ENCODE peak calls at places on chromosome 11, in ten cellular contexts. One of them, this sample, is unnamed.
A peak's percentile ranks its signal among the peaks of the same experiment; 100 is the strongest.

GRCh38 chr11:34481307-34481706 is 32.3 kb downstream of the ELF5 start:
- DNase-seq in uterus: no peak
- DNase-seq in fibroblast of lung: no peak
- DNase-seq in pancreas: no peak
- DNase-seq in HepG2: no peak
- DNase-seq in right lobe of liver: no peak
- DNase-seq in upper lobe of right lung: no peak
- DNase-seq in H9: no peak
- DNase-seq in PC-3: peak; percentile 22
- DNase-seq in psoas muscle: no peak
- DNase-seq in this sample: no peak

GRCh38 chr11:6576471-6577373 is 26.7 kb downstream of the RRP8 start:
- DNase-seq in uterus: peak; percentile 48
- DNase-seq in fibroblast of lung: peak; percentile 86
- DNase-seq in pancreas: no peak
- DNase-seq in HepG2: no peak
- DNase-seq in right lobe of liver: no peak
- DNase-seq in upper lobe of right lung: no peak
- DNase-seq in H9: no peak
- DNase-seq in PC-3: no peak
- DNase-seq in psoas muscle: no peak
- DNase-seq in this sample: no peak

GRCh38 chr11:95230054-95231034 is 658 bp downstream of the SESN3 start:
- DNase-seq in uterus: peak; percentile 28
- DNase-seq in fibroblast of lung: peak; percentile 15
- DNase-seq in pancreas: peak; percentile 19
- DNase-seq in HepG2: no peak
- DNase-seq in right lobe of liver: peak; percentile 72
- DNase-seq in upper lobe of right lung: no peak
- DNase-seq in H9: peak; percentile 32
- DNase-seq in PC-3: no peak
- DNase-seq in psoas muscle: peak; percentile 17
- DNase-seq in this sample: no peak

GRCh38 chr11:77144854-77145428 is 16.9 kb downstream of the MYO7A start:
- DNase-seq in uterus: no peak
- DNase-seq in fibroblast of lung: no peak
- DNase-seq in pancreas: no peak
- DNase-seq in HepG2: peak; percentile 77
- DNase-seq in right lobe of liver: peak; percentile 91
- DNase-seq in upper lobe of right lung: no peak
- DNase-seq in H9: no peak
- DNase-seq in PC-3: no peak
- DNase-seq in psoas muscle: no peak
- DNase-seq in this sample: no peak

GRCh38 chr11:100574894-100575769 is 112.0 kb upstream of the ARHGAP42 start:
- DNase-seq in uterus: no peak
- DNase-seq in fibroblast of lung: peak; percentile 71
- DNase-seq in pancreas: no peak
- DNase-seq in HepG2: peak; percentile 6
- DNase-seq in right lobe of liver: no peak
- DNase-seq in upper lobe of right lung: no peak
- DNase-seq in H9: no peak
- DNase-seq in PC-3: peak; percentile 80
- DNase-seq in psoas muscle: no peak
- DNase-seq in this sample: peak; percentile 31

GRCh38 chr11:64224891-64225607 is 937 bp downstream of the TRPT1 start:
- DNase-seq in uterus: no peak
- DNase-seq in fibroblast of lung: no peak
- DNase-seq in pancreas: no peak
- DNase-seq in HepG2: no peak
- DNase-seq in right lobe of liver: peak; percentile 54
- DNase-seq in upper lobe of right lung: peak; percentile 69
- DNase-seq in H9: no peak
- DNase-seq in PC-3: no peak
- DNase-seq in psoas muscle: no peak
- DNase-seq in this sample: no peak

GRCh38 chr11:72585762-72586590 is 88.2 kb downstream of the PDE2A start:
- DNase-seq in uterus: peak; percentile 70
- DNase-seq in fibroblast of lung: peak; percentile 60
- DNase-seq in pancreas: peak; percentile 64
- DNase-seq in HepG2: peak; percentile 44
- DNase-seq in right lobe of liver: peak; percentile 60
- DNase-seq in upper lobe of right lung: no peak
- DNase-seq in H9: peak; percentile 85
- DNase-seq in PC-3: peak; percentile 91
- DNase-seq in psoas muscle: no peak
- DNase-seq in this sample: peak; percentile 17

GRCh38 chr11:117883063-117883462 is 6.6 kb upstream of the FXYD6 start:
- DNase-seq in uterus: no peak
- DNase-seq in fibroblast of lung: no peak
- DNase-seq in pancreas: no peak
- DNase-seq in HepG2: no peak
- DNase-seq in right lobe of liver: no peak
- DNase-seq in upper lobe of right lung: no peak
- DNase-seq in H9: no peak
- DNase-seq in PC-3: no peak
- DNase-seq in psoas muscle: no peak
- DNase-seq in this sample: no peak

GRCh38 chr11:3163241-3163981 is 1.7 kb downstream of the OSBPL5 start:
- DNase-seq in uterus: no peak
- DNase-seq in fibroblast of lung: no peak
- DNase-seq in pancreas: peak; percentile 16
- DNase-seq in HepG2: no peak
- DNase-seq in right lobe of liver: peak; percentile 29
- DNase-seq in upper lobe of right lung: peak; percentile 55
- DNase-seq in H9: no peak
- DNase-seq in PC-3: no peak
- DNase-seq in psoas muscle: peak; percentile 17
- DNase-seq in this sample: no peak

GRCh38 chr11:35362571-35362980 is 56.8 kb downstream of the SLC1A2 start:
- DNase-seq in uterus: no peak
- DNase-seq in fibroblast of lung: no peak
- DNase-seq in pancreas: no peak
- DNase-seq in HepG2: no peak
- DNase-seq in right lobe of liver: no peak
- DNase-seq in upper lobe of right lung: no peak
- DNase-seq in H9: no peak
- DNase-seq in PC-3: peak; percentile 61
- DNase-seq in psoas muscle: no peak
- DNase-seq in this sample: no peak

DNA sequence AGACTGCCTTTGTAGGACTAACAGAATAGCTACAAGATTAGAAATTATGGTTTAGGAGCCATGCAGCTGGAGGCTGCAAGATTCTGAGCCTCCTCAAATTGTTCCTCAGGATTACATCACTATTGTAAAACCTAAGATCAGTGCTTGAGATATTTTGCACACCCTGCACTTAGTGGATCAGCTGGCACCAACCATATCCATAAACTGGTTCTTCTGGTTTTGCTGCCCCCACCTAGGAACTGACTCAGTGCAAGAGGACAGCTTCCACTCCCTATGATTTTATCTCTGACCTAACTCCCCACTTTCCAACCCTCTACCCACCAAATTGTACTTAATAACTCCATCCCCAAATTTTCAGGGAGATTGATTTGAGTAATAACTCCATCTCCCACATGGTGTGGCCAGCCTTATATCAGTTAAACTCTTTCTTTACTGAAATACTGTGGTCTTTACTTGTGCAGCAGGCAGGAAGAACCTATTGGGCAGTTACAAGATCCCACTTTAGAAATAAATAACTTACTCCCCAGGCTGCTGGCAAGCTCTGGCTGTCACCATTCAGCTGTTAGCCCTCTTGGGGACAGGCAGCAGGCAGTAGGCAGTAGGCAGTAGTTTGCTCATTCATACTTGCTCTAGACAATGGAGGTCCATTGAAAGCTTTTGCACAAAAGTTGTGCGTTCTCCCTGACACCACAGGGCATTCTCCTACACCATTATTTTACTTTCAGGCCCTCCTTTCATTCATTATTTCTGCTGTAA is 119.0 kb downstream of the SLC17A6 start:
- DNase-seq in uterus: no peak
- DNase-seq in fibroblast of lung: no peak
- DNase-seq in pancreas: peak; percentile 11
- DNase-seq in HepG2: no peak
- DNase-seq in right lobe of liver: no peak
- DNase-seq in upper lobe of right lung: no peak
- DNase-seq in H9: no peak
- DNase-seq in PC-3: peak; percentile 88
- DNase-seq in psoas muscle: no peak
- DNase-seq in this sample: no peak
- H3K27ac ChIP-seq in uterus: no peak overlapping the region
- H3K27ac ChIP-seq in fibroblast of lung: no peak overlapping the region
- H3K27ac ChIP-seq in pancreas: no peak overlapping the region
- H3K27ac ChIP-seq in HepG2: no peak overlapping the region
- H3K27ac ChIP-seq in right lobe of liver: no peak overlapping the region
- H3K27ac ChIP-seq in upper lobe of right lung: no peak overlapping the region
- H3K27ac ChIP-seq in H9: no peak overlapping the region
- H3K27ac ChIP-seq in PC-3: peak overlapping the region; percentile 88
- H3K27ac ChIP-seq in psoas muscle: no peak overlapping the region
- H3K27ac ChIP-seq in this sample: no peak overlapping the region

GRCh38 chr11:67024410-67024809 is 1.5 kb downstream of the SYT12 start:
- DNase-seq in uterus: no peak
- DNase-seq in fibroblast of lung: no peak
- DNase-seq in pancreas: no peak
- DNase-seq in HepG2: no peak
- DNase-seq in right lobe of liver: no peak
- DNase-seq in upper lobe of right lung: no peak
- DNase-seq in H9: no peak
- DNase-seq in PC-3: peak; percentile 66
- DNase-seq in psoas muscle: no peak
- DNase-seq in this sample: peak; percentile 57

GRCh38 chr11:67022341-67022933 is 497 bp upstream of the SYT12 start:
- DNase-seq in uterus: no peak
- DNase-seq in fibroblast of lung: peak; percentile 8
- DNase-seq in pancreas: peak; percentile 64
- DNase-seq in HepG2: no peak
- DNase-seq in right lobe of liver: no peak
- DNase-seq in upper lobe of right lung: no peak
- DNase-seq in H9: no peak
- DNase-seq in PC-3: peak; percentile 96
- DNase-seq in psoas muscle: peak; percentile 44
- DNase-seq in this sample: peak; percentile 83

GRCh38 chr11:67022961-67023956 is at the start of gene SYT12:
- DNase-seq in uterus: no peak
- DNase-seq in fibroblast of lung: no peak
- DNase-seq in pancreas: peak; percentile 20
- DNase-seq in HepG2: no peak
- DNase-seq in right lobe of liver: no peak
- DNase-seq in upper lobe of right lung: no peak
- DNase-seq in H9: no peak
- DNase-seq in PC-3: peak; percentile 37
- DNase-seq in psoas muscle: no peak
- DNase-seq in this sample: no peak

GRCh38 chr11:67023957-67024353 is 1.0 kb downstream of the SYT12 start:
- DNase-seq in uterus: no peak
- DNase-seq in fibroblast of lung: no peak
- DNase-seq in pancreas: no peak
- DNase-seq in HepG2: no peak
- DNase-seq in right lobe of liver: no peak
- DNase-seq in upper lobe of right lung: no peak
- DNase-seq in H9: no peak
- DNase-seq in PC-3: no peak
- DNase-seq in psoas muscle: no peak
- DNase-seq in this sample: no peak

GRCh38 chr11:67020949-67021348 is 2.0 kb upstream of the SYT12 start:
- DNase-seq in uterus: no peak
- DNase-seq in fibroblast of lung: no peak
- DNase-seq in pancreas: no peak
- DNase-seq in HepG2: no peak
- DNase-seq in right lobe of liver: no peak
- DNase-seq in upper lobe of right lung: no peak
- DNase-seq in H9: no peak
- DNase-seq in PC-3: no peak
- DNase-seq in psoas muscle: no peak
- DNase-seq in this sample: no peak
- H3K4me1 ChIP-seq in uterus: peaks cover 6% of the 10 kb centered on the region
- H3K4me1 ChIP-seq in fibroblast of lung: no peaks in the 10 kb centered on the region
- H3K4me1 ChIP-seq in pancreas: peaks cover 3% of the 10 kb centered on the region
- H3K4me1 ChIP-seq in HepG2: peaks cover 18% of the 10 kb centered on the region
- H3K4me1 ChIP-seq in right lobe of liver: no peaks in the 10 kb centered on the region
- H3K4me1 ChIP-seq in upper lobe of right lung: peaks cover 11% of the 10 kb centered on the region
- H3K4me1 ChIP-seq in H9: no peaks in the 10 kb centered on the region
- H3K4me1 ChIP-seq in PC-3: peaks cover 31% of the 10 kb centered on the region
- H3K4me1 ChIP-seq in psoas muscle: peaks cover 7% of the 10 kb centered on the region
- H3K4me1 ChIP-seq in this sample: peaks cover 34% of the 10 kb centered on the region

GRCh38 chr11:124796312-124796711 is 3.9 kb downstream of the MSANTD2 start:
- DNase-seq in uterus: no peak
- DNase-seq in fibroblast of lung: no peak
- DNase-seq in pancreas: no peak
- DNase-seq in HepG2: no peak
- DNase-seq in right lobe of liver: no peak
- DNase-seq in upper lobe of right lung: no peak
- DNase-seq in H9: no peak
- DNase-seq in PC-3: no peak
- DNase-seq in psoas muscle: no peak
- DNase-seq in this sample: no peak

GRCh38 chr11:124801014-124801413 is 808 bp upstream of the MSANTD2 start:
- DNase-seq in uterus: no peak
- DNase-seq in fibroblast of lung: peak; percentile 66
- DNase-seq in pancreas: no peak
- DNase-seq in HepG2: no peak
- DNase-seq in right lobe of liver: no peak
- DNase-seq in upper lobe of right lung: no peak
- DNase-seq in H9: no peak
- DNase-seq in PC-3: peak; percentile 67
- DNase-seq in psoas muscle: no peak
- DNase-seq in this sample: no peak

GRCh38 chr11:124799384-124800225 is 601 bp downstream of the MSANTD2 start:
- DNase-seq in uterus: no peak
- DNase-seq in fibroblast of lung: peak; percentile 21
- DNase-seq in pancreas: peak; percentile 31
- DNase-seq in HepG2: no peak
- DNase-seq in right lobe of liver: peak; percentile 65
- DNase-seq in upper lobe of right lung: peak; percentile 76
- DNase-seq in H9: peak; percentile 48
- DNase-seq in PC-3: peak; percentile 33
- DNase-seq in psoas muscle: peak; percentile 35
- DNase-seq in this sample: no peak

GRCh38 chr11:124800226-124800929 is at the start of gene MSANTD2:
- DNase-seq in uterus: peak; percentile 81
- DNase-seq in fibroblast of lung: peak; percentile 86
- DNase-seq in pancreas: peak; percentile 79
- DNase-seq in HepG2: peak; percentile 46
- DNase-seq in right lobe of liver: peak; percentile 89
- DNase-seq in upper lobe of right lung: peak; percentile 93
- DNase-seq in H9: peak; percentile 82
- DNase-seq in PC-3: peak; percentile 76
- DNase-seq in psoas muscle: peak; percentile 82
- DNase-seq in this sample: peak; percentile 86

GRCh38 chr11:124798991-124799383 is 1.2 kb downstream of the MSANTD2 start:
- DNase-seq in uterus: no peak
- DNase-seq in fibroblast of lung: peak; percentile 72
- DNase-seq in pancreas: no peak
- DNase-seq in HepG2: no peak
- DNase-seq in right lobe of liver: no peak
- DNase-seq in upper lobe of right lung: no peak
- DNase-seq in H9: no peak
- DNase-seq in PC-3: peak; percentile 88
- DNase-seq in psoas muscle: no peak
- DNase-seq in this sample: peak; percentile 39
- H3K27ac ChIP-seq in uterus: peak overlapping the region; percentile 96
- H3K27ac ChIP-seq in fibroblast of lung: peak overlapping the region; percentile 99
- H3K27ac ChIP-seq in pancreas: peak overlapping the region; percentile 99
- H3K27ac ChIP-seq in HepG2: peak overlapping the region; percentile 88
- H3K27ac ChIP-seq in right lobe of liver: no peak overlapping the region
- H3K27ac ChIP-seq in upper lobe of right lung: peak overlapping the region; percentile 100
- H3K27ac ChIP-seq in H9: no peak overlapping the region
- H3K27ac ChIP-seq in PC-3: peak overlapping the region; percentile 83
- H3K27ac ChIP-seq in psoas muscle: peak overlapping the region; percentile 100
- H3K27ac ChIP-seq in this sample: peak overlapping the region; percentile 95

GRCh38 chr11:62547691-62548281 is 1.2 kb upstream of the AHNAK start:
- DNase-seq in uterus: peak; percentile 59
- DNase-seq in fibroblast of lung: no peak
- DNase-seq in pancreas: peak; percentile 40
- DNase-seq in HepG2: peak; percentile 81
- DNase-seq in right lobe of liver: peak; percentile 88
- DNase-seq in upper lobe of right lung: no peak
- DNase-seq in H9: no peak
- DNase-seq in PC-3: peak; percentile 76
- DNase-seq in psoas muscle: peak; percentile 66
- DNase-seq in this sample: peak; percentile 29
- H3K4me1 ChIP-seq in uterus: peaks cover 9% of the 10 kb centered on the region
- H3K4me1 ChIP-seq in fibroblast of lung: peaks cover 14% of the 10 kb centered on the region
- H3K4me1 ChIP-seq in pancreas: peaks cover 37% of the 10 kb centered on the region
- H3K4me1 ChIP-seq in HepG2: peaks cover 71% of the 10 kb centered on the region
- H3K4me1 ChIP-seq in right lobe of liver: no peaks in the 10 kb centered on the region
- H3K4me1 ChIP-seq in upper lobe of right lung: peaks cover 69% of the 10 kb centered on the region
- H3K4me1 ChIP-seq in H9: peaks cover 4% of the 10 kb centered on the region
- H3K4me1 ChIP-seq in PC-3: peaks cover 57% of the 10 kb centered on the region
- H3K4me1 ChIP-seq in psoas muscle: peaks cover 51% of the 10 kb centered on the region
- H3K4me1 ChIP-seq in this sample: peaks cover 70% of the 10 kb centered on the region